ENCODE peak calls at places on chromosomes 2 and 18, in ten cellular contexts. S is vagina, N is left ventricle myocardium inferior, R is thoracic aorta, W is neuronal stem cell, O is psoas muscle, D is cardiac muscle cell, V is lung, H is heart left ventricle, B is astrocyte. U is an unnamed sample.

GRCh38 chr18:72544092-72544886 is at the start of gene CBLN2:
- DNase-seq in S (no peak), N (no peak), R (no peak), W (peak), O (no peak), D (peak), V (no peak), H (no peak), B (peak), U (peak)

GRCh38 chr2:97870396-97870843 is 125.3 kb downstream of the TMEM131 start:
- DNase-seq in S (no peak), N (no peak), R (no peak), W (no peak), O (no peak), D (peak), V (no peak), H (no peak), B (peak), U (peak)

GRCh38 chr18:10047237-10047636 is 133.4 kb downstream of the VAPA start:
- DNase-seq in S (no peak), N (no peak), R (no peak), W (no peak), O (no peak), D (peak), V (no peak), H (no peak), B (peak), U (no peak)

GRCh38 chr18:8224576-8224975 is 384.7 kb upstream of the RAB12 start:
- DNase-seq in S (no peak), N (no peak), R (no peak), W (no peak), O (no peak), D (no peak), V (no peak), H (no peak), B (no peak), U (no peak)

GRCh38 chr2:85954918-85955420 is 66.2 kb upstream of the ST3GAL5 start:
- DNase-seq in S (no peak), N (no peak), R (no peak), W (no peak), O (no peak), D (no peak), V (peak), H (no peak), B (no peak), U (no peak)

GRCh38 chr2:128375454-128375853 is 56.8 kb upstream of the HS6ST1 start:
- DNase-seq in S (no peak), N (no peak), R (no peak), W (no peak), O (no peak), D (no peak), V (no peak), H (no peak), B (no peak), U (no peak)

GRCh38 chr2:196750291-196750923 is 49.1 kb downstream of the GTF3C3 start:
- DNase-seq in S (no peak), N (no peak), R (no peak), W (no peak), O (no peak), D (no peak), V (no peak), H (no peak), B (no peak), U (no peak)

GRCh38 chr2:16828044-16828827 is 162.6 kb upstream of the CYRIA start:
- DNase-seq in S (no peak), N (no peak), R (no peak), W (no peak), O (no peak), D (no peak), V (no peak), H (no peak), B (no peak), U (no peak)

GRCh38 chr2:213934560-213934959 is 476.3 kb upstream of the VWC2L start:
- DNase-seq in S (no peak), N (no peak), R (no peak), W (no peak), O (no peak), D (peak), V (no peak), H (no peak), B (peak), U (peak)

GRCh38 chr2:10992023-10992791 is 80.5 kb downstream of the KCNF1 start:
- DNase-seq in S (no peak), N (no peak), R (no peak), W (no peak), O (no peak), D (no peak), V (no peak), H (no peak), B (no peak), U (no peak)

GRCh38 chr2:106144621-106145331 is 49.3 kb downstream of the UXS1 start:
- DNase-seq in S (no peak), N (no peak), R (no peak), W (no peak), O (no peak), D (no peak), V (no peak), H (no peak), B (no peak), U (no peak)

GRCh38 chr18:59139291-59139614 is 431 bp upstream of the SEC11C start:
- DNase-seq in S (no peak), N (peak), R (peak), W (peak), O (peak), D (peak), V (peak), H (peak), B (peak), U (peak)

GRCh38 chr18:33839452-33840225 is 261.6 kb downstream of the ASXL3 start:
- DNase-seq in S (no peak), N (no peak), R (no peak), W (peak), O (no peak), D (peak), V (no peak), H (no peak), B (peak), U (peak)

GRCh38 chr2:3282056-3282998 is 95.3 kb downstream of the EIPR1 start:
- DNase-seq in S (no peak), N (peak), R (no peak), W (no peak), O (peak), D (no peak), V (no peak), H (peak), B (peak), U (no peak)

GRCh38 chr2:104385743-104386142 is 468.2 kb upstream of the POU3F3 start:
- DNase-seq in S (no peak), N (no peak), R (no peak), W (no peak), O (no peak), D (no peak), V (no peak), H (no peak), B (no peak), U (no peak)

GRCh38 chr2:72887032-72887835 is at the start of gene SPR:
- DNase-seq in S (no peak), N (peak), R (no peak), W (no peak), O (peak), D (peak), V (peak), H (peak), B (peak), U (peak)

GRCh38 chr2:17969661-17970060 is 91.2 kb downstream of the KCNS3 start:
- DNase-seq in S (no peak), N (no peak), R (no peak), W (no peak), O (no peak), D (no peak), V (no peak), H (no peak), B (peak), U (no peak)

GRCh38 chr18:55228707-55229106 is 269.4 kb upstream of the CCDC68 start:
- DNase-seq in S (no peak), N (no peak), R (no peak), W (no peak), O (peak), D (no peak), V (no peak), H (no peak), B (no peak), U (no peak)

DNA sequence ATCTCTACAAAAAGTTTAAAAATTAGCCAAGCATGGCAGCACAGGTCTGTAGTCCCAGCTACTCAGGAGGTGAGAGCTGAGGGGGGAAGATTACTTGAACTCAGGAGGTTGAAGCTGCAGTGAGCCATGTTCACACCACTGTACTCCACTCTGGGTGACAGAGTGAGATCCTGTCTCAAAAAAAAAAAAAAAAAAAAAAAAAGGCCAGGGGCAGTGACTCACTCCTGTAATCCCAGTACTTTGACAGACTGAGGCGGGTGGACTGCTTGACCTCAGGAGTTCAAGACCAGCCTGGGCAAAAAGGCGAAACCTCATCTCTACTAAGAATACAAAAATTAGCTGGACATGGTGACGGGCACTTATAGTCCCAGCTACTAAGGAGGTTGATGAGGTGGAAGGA is 37.0 kb downstream of the PUM2 start:
- DNase-seq in S (no peak), N (no peak), R (no peak), W (no peak), O (no peak), D (no peak), V (no peak), H (no peak), B (no peak), U (no peak)
- H3K27ac ChIP-seq in S (no peak), N (no peak), R (no peak), W (no peak), O (no peak), D (no peak), V (no peak), H (no peak), B (no peak), U (no peak)

GRCh38 chr18:51151568-51152511 is 45.6 kb downstream of the MEX3C start:
- DNase-seq in S (no peak), N (no peak), R (no peak), W (no peak), O (no peak), D (no peak), V (no peak), H (no peak), B (no peak), U (no peak)
- H3K27ac ChIP-seq in S (no peak), N (no peak), R (no peak), W (no peak), O (no peak), D (no peak), V (no peak), H (no peak), B (no peak), U (no peak)

GRCh38 chr2:20184067-20184938 is 40.6 kb downstream of the SDC1 start:
- DNase-seq in S (no peak), N (peak), R (no peak), W (no peak), O (peak), D (peak), V (peak), H (no peak), B (peak), U (no peak)
- H3K27ac ChIP-seq in S (peak), N (no peak), R (no peak), W (no peak), O (no peak), D (no peak), V (peak), H (no peak), B (peak), U (no peak)

GRCh38 chr2:177673602-177674595 is 281.3 kb downstream of the AGPS start:
- DNase-seq in S (no peak), N (no peak), R (no peak), W (no peak), O (no peak), D (no peak), V (no peak), H (no peak), B (no peak), U (no peak)

GRCh38 chr2:177676636-177677035 is 284.1 kb downstream of the AGPS start:
- DNase-seq in S (no peak), N (no peak), R (no peak), W (no peak), O (no peak), D (no peak), V (no peak), H (no peak), B (no peak), U (no peak)

GRCh38 chr2:177671662-177672061 is 279.1 kb downstream of the AGPS start:
- DNase-seq in S (no peak), N (no peak), R (no peak), W (no peak), O (no peak), D (no peak), V (no peak), H (no peak), B (no peak), U (no peak)

GRCh38 chr2:177678939-177679338 is 286.4 kb downstream of the AGPS start:
- DNase-seq in S (no peak), N (no peak), R (no peak), W (no peak), O (no peak), D (no peak), V (no peak), H (no peak), B (no peak), U (peak)

DNA sequence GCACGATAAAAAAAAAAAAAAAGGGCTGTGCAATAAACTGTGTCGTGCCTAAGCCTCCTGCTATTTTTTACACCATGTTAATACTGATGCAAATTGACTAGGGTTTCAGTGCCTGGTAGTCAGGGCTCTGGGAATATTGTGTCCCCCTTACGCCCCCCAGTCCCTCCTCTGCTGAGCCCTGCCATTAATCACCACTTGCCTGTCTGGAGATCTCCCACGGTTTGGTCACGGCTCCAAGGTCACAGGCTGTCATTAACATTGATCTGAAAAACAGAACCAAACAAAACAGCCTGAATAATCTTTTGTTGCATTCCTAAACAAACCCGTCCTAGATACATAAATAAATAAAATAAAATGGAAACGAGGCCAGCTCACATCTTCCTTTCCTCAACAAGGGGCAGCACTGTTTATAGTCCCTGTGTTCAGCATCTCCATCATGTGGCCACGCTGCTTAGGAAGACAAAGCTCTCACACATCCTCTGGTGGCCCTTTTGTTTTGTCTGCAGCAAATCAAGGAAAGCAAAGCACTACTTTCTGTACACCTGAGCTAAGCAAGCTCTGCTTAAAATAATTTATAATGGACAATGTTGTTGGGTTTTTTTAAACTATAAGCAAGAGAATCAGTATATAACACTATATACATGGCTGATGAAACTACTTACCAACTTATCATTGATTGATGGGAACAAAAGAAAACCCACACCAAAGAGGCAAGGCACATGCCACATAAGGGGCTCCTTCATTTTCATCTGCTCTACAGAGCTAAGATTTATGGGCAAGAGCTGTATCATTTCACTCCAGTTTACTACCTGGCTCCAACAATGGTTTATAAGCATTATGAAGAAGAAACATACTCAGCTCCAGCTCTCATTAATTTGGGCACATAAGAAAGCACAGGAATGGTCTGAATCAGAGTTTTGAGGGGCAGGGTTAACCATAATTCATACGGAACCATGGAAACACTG is 283.0 kb downstream of the AGPS start:
- DNase-seq in S (no peak), N (no peak), R (no peak), W (no peak), O (no peak), D (no peak), V (no peak), H (no peak), B (no peak), U (no peak)
- H3K27ac ChIP-seq in S (no peak), N (no peak), R (no peak), W (no peak), O (no peak), D (no peak), V (no peak), H (no peak), B (no peak), U (no peak)

GRCh38 chr2:157059036-157059435 is 198.5 kb upstream of the GALNT5 start:
- DNase-seq in S (no peak), N (no peak), R (no peak), W (no peak), O (no peak), D (no peak), V (no peak), H (no peak), B (no peak), U (no peak)

GRCh38 chr2:157055660-157056199 is 201.8 kb upstream of the GALNT5 start:
- DNase-seq in S (no peak), N (no peak), R (no peak), W (no peak), O (no peak), D (peak), V (no peak), H (no peak), B (peak), U (peak)

GRCh38 chr2:157053876-157054275 is 203.6 kb upstream of the GALNT5 start:
- DNase-seq in S (no peak), N (no peak), R (no peak), W (no peak), O (no peak), D (no peak), V (no peak), H (no peak), B (no peak), U (no peak)

GRCh38 chr2:157058161-157058560 is 199.3 kb upstream of the GALNT5 start:
- DNase-seq in S (no peak), N (no peak), R (no peak), W (no peak), O (no peak), D (no peak), V (no peak), H (no peak), B (no peak), U (no peak)

DNA sequence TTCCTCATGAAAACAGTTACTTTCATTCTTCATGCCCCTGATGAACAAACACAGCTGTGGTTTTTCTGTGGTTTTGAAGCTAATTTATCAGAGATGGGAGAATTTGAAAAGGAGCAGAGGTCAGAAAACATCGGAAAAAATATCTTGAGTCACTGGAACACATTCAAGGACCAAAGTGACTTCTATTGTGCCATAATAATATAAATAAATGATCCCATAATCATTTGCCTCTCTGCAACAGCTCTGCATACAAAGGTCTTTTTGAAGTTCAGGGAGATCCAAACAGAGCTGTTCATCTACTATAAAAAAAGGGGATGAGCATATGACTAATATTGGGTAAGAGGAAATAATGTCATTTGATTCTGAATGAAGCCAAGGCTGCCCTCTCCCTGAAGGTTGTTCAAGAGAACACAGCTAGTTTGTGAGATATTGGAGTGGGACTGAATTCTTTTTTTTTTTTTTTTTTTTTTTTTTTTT is 201.3 kb upstream of the GALNT5 start:
- DNase-seq in S (no peak), N (no peak), R (no peak), W (no peak), O (no peak), D (peak), V (no peak), H (no peak), B (peak), U (no peak)
- H3K27ac ChIP-seq in S (no peak), N (no peak), R (no peak), W (no peak), O (no peak), D (no peak), V (no peak), H (no peak), B (peak), U (no peak)

GRCh38 chr18:62346327-62347090 is 21.4 kb downstream of the TNFRSF11A start:
- DNase-seq in S (no peak), N (no peak), R (no peak), W (no peak), O (no peak), D (no peak), V (no peak), H (no peak), B (no peak), U (peak)
- H3K27ac ChIP-seq in S (no peak), N (no peak), R (no peak), W (no peak), O (no peak), D (no peak), V (no peak), H (no peak), B (no peak), U (peak)